ENCODE peak calls at places on chromosomes 5 and 9, in seven cellular contexts. V is RWPE2, N is NB4, G is neural crest cell, P is nephron progenitor cell, E is BE2C, W is endothelial cell. D is an unnamed sample.

GRCh38 chr9:96478829-96479371 is 28.9 kb downstream of the HABP4 start:
- DNase-seq in G (no peak), W (no peak), E (no peak), V (no peak), P (no peak), N (no peak), D (no peak)

GRCh38 chr5:135217669-135218485 is 181.2 kb downstream of the MACROH2A1 start:
- DNase-seq in P (peak), V (peak), W (peak), E (no peak), G (no peak), N (peak), D (no peak)

GRCh38 chr5:158953929-158954534 is 145.7 kb downstream of the EBF1 start:
- DNase-seq in P (no peak), G (no peak), V (no peak), W (no peak), E (no peak), N (peak), D (no peak)

GRCh38 chr5:59999056-59999455 is 105.5 kb upstream of the PDE4D start:
- DNase-seq in E (no peak), G (no peak), N (no peak), V (no peak), W (no peak), P (no peak), D (no peak)

GRCh38 chr5:78547731-78548189 is 100.8 kb downstream of the LHFPL2 start:
- DNase-seq in W (no peak), V (no peak), G (no peak), N (peak), E (peak), P (no peak), D (peak)

GRCh38 chr5:107223066-107223465 is 447.7 kb downstream of the EFNA5 start:
- DNase-seq in G (no peak), N (no peak), V (no peak), P (no peak), W (no peak), E (no peak), D (no peak)

GRCh38 chr5:139376364-139376763 is 6.7 kb downstream of the SLC23A1 start:
- DNase-seq in N (no peak), V (no peak), P (no peak), W (no peak), E (no peak), G (no peak), D (no peak)

GRCh38 chr9:97811534-97812246 is 41.3 kb upstream of the FOXE1 start:
- DNase-seq in N (peak), V (no peak), W (no peak), P (no peak), E (no peak), G (no peak), D (no peak)

GRCh38 chr9:71678999-71679398 is 89.3 kb downstream of the CEMIP2 start:
- DNase-seq in N (no peak), E (no peak), G (no peak), W (no peak), P (no peak), V (no peak), D (no peak)

GRCh38 chr5:164188733-164189148 is 683.3 kb downstream of the MAT2B start:
- DNase-seq in E (peak), G (no peak), V (no peak), N (no peak), W (no peak), P (no peak), D (peak)

GRCh38 chr5:113162770-113163169 is 186.2 kb downstream of the DCP2 start:
- DNase-seq in W (no peak), P (no peak), N (no peak), V (peak), E (no peak), G (no peak), D (no peak)

GRCh38 chr5:124909734-124910133 is 163.3 kb upstream of the ZNF608 start:
- DNase-seq in E (no peak), P (no peak), W (no peak), V (no peak), N (no peak), G (no peak), D (no peak)

GRCh38 chr5:135138116-135138850 is 104.3 kb upstream of the PITX1 start:
- DNase-seq in P (no peak), E (no peak), N (no peak), W (no peak), G (no peak), V (no peak), D (no peak)

GRCh38 chr5:117803533-117803932 is 1184.8 kb downstream of the DTWD2 start:
- DNase-seq in P (no peak), W (no peak), G (no peak), N (no peak), V (no peak), E (no peak), D (no peak)

GRCh38 chr9:96522371-96522770 is 72.4 kb downstream of the HABP4 start:
- DNase-seq in W (no peak), G (no peak), E (no peak), V (no peak), P (no peak), N (peak), D (no peak)

GRCh38 chr5:120901199-120901598 is 437.1 kb downstream of the PRR16 start:
- DNase-seq in W (no peak), E (no peak), P (no peak), N (peak), G (no peak), V (no peak), D (no peak)

GRCh38 chr9:89179535-89179919 is 909 bp upstream of the SHC3 start:
- DNase-seq in N (no peak), E (peak), P (peak), G (no peak), V (no peak), W (no peak), D (peak)

GRCh38 chr9:89179920-89180667 is 1.5 kb upstream of the SHC3 start:
- DNase-seq in W (peak), N (peak), G (peak), P (peak), E (peak), V (peak), D (peak)

GRCh38 chr9:89182369-89182768 is 3.8 kb upstream of the SHC3 start:
- DNase-seq in W (no peak), G (no peak), E (no peak), N (no peak), P (no peak), V (no peak), D (no peak)

GRCh38 chr9:89185980-89186379 is 7.4 kb upstream of the SHC3 start:
- DNase-seq in P (peak), E (no peak), V (no peak), W (peak), G (peak), N (peak), D (no peak)

DNA sequence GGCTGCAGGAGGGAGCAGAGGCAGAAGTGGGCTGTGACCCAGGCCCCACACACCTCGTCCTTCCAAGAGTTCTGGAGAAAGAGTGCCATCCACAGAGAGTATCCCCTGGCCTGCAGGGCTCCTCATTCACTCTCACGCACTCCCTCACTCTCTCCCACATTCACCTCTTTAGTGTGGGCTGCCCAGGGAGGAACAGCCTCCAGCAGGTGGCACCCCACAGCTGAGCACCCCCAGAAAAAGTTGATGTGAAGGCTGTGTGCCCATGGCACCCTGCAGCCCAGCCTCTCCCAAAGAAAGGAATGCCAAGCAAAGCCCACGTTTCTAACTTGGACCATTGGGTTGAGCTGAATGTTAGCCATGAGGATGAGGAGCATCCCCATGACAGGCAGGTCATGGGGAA is 4.5 kb upstream of the SHC3 start:
- DNase-seq in G (no peak), E (no peak), N (no peak), W (no peak), V (no peak), P (no peak), D (no peak)
- TF ChIP-seq CTCF in G (no peak), E (peak), N (no peak), W (no peak), V (no peak), P (no peak), D (no peak)

DNA sequence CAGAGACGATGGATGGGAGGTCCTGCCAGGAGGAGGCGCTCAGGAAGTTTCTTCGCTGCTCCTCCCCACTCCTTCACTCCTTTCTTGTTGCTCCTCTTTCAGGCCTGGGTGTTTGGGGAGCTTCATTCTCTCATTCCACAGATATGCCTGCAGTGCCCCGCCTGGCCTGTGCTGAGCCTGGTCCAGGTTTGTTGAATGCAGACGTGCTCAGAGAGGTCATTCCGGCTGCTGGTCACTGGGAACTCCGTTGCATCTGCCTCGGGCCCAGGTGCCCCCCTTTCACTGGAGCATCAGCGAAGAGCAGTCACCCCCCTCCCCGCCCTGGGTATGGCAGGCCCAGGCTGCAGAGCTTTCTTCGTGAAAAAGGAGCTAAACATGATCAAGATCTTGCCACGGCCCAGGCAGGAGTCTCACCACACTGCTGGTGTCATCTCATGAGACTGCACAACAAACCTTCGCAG is 15.5 kb downstream of the SURF6 start:
- DNase-seq in G (no peak), P (no peak), E (no peak), V (no peak), W (no peak), N (no peak), D (no peak)
- TF ChIP-seq CTCF in G (no peak), P (no peak), E (no peak), V (no peak), W (no peak), N (no peak), D (no peak)

GRCh38 chr5:33937700-33938506 is 1.7 kb downstream of the RXFP3 start:
- DNase-seq in N (no peak), P (no peak), W (no peak), V (peak), E (no peak), G (no peak), D (peak)

GRCh38 chr5:33933723-33934544 is 2.3 kb upstream of the RXFP3 start:
- DNase-seq in N (no peak), G (no peak), P (no peak), E (no peak), W (no peak), V (no peak), D (no peak)

GRCh38 chr5:33937017-33937699 is 972 bp downstream of the RXFP3 start:
- DNase-seq in E (no peak), W (no peak), N (no peak), P (no peak), V (peak), G (no peak), D (no peak)

GRCh38 chr5:33936381-33937016 is at the start of gene RXFP3:
- DNase-seq in W (no peak), G (no peak), E (no peak), V (peak), N (no peak), P (no peak), D (peak)

GRCh38 chr5:33936004-33936380 is 194 bp upstream of the RXFP3 start:
- DNase-seq in E (peak), N (peak), V (peak), P (peak), W (peak), G (peak), D (peak)
- TF ChIP-seq CTCF in E (peak), N (no peak), V (no peak), P (no peak), W (no peak), G (peak), D (peak)

GRCh38 chr9:137049544-137050449 is 3.8 kb upstream of the NPDC1 start:
- DNase-seq in E (peak), W (peak), G (peak), N (peak), V (no peak), P (peak), D (peak)
- TF ChIP-seq CTCF in E (peak), W (peak), G (peak), N (peak), V (no peak), P (peak), D (peak)

DNA sequence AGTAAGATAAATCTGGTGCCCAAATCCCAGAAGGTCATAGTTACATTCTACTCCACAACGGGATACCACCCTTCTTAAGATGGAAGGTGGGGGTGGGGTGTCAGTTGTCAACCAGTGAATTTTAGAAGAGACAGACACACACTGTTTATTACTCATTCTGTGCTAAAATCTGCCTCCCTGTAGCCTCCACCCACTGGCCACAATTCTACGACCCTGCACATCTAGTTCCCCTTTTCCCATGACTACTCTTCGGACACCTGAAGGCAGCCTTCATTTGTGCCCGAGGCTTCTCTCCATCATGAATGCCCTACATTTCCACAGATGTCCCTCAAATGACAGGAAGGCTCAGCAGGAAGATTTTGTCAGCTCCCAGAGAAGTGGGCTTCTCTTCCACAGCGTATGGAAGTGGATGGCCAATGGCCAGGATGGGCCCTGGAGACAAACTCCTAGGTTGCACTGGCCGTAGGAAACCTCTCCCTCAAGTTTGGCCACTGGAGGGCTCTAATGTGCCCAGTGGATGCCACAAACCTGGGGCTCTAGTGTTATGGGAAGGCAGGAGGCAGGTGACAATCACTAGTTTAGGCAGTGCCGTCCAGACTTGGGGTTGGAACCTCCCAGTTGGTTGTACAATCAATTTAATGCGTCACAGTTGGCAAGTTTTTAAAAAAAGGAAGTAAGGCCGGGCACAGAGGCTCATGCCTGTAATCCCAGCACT is 46.6 kb downstream of the PTPN3 start:
- DNase-seq in V (no peak), E (no peak), P (no peak), N (peak), G (no peak), W (no peak), D (no peak)
- TF ChIP-seq CTCF in V (no peak), E (peak), P (no peak), N (peak), G (no peak), W (no peak), D (no peak)

GRCh38 chr5:68395844-68396523 is 180.4 kb downstream of the PIK3R1 start:
- DNase-seq in V (no peak), E (no peak), W (no peak), G (no peak), N (no peak), P (no peak), D (no peak)
- TF ChIP-seq CTCF in V (no peak), E (no peak), W (no peak), G (no peak), N (no peak), P (no peak), D (no peak)

GRCh38 chr9:133273819-133274218 is 1.2 kb downstream of the ABO start:
- DNase-seq in P (no peak), V (no peak), N (no peak), G (no peak), E (no peak), W (no peak), D (no peak)

GRCh38 chr9:133276001-133276884 is 1.2 kb upstream of the ABO start:
- DNase-seq in W (no peak), G (no peak), E (no peak), V (no peak), N (no peak), P (no peak), D (no peak)

GRCh38 chr9:133274236-133275104 is 531 bp downstream of the ABO start:
- DNase-seq in P (no peak), G (no peak), E (no peak), W (no peak), N (no peak), V (no peak), D (no peak)

GRCh38 chr9:133276923-133277322 is 1.9 kb upstream of the ABO start:
- DNase-seq in G (no peak), N (no peak), V (no peak), E (no peak), P (no peak), W (no peak), D (no peak)

GRCh38 chr9:133275105-133276000 is at the start of gene ABO:
- DNase-seq in E (no peak), W (peak), N (no peak), P (peak), G (no peak), V (no peak), D (peak)
- TF ChIP-seq CTCF in E (no peak), W (peak), N (no peak), P (no peak), G (no peak), V (no peak), D (no peak)

D was measured in glutamatergic neuron.